ENCODE peak calls at places on chromosomes 7 and 10, in five cellular contexts. One of them, this sample, is unnamed.

GRCh38 chr7:31982962-31983361 is 87.2 kb downstream of the PDE1C start:
- DNase-seq in DMS153: no peak
- DNase-seq in AG10803: no peak
- DNase-seq in cerebellar cortex: no peak
- DNase-seq in BE2C: no peak
- DNase-seq in this sample: no peak

GRCh38 chr7:1232103-1232466 is 587 bp upstream of the UNCX start:
- DNase-seq in DMS153: no peak
- DNase-seq in AG10803: no peak
- DNase-seq in cerebellar cortex: peak
- DNase-seq in BE2C: no peak
- DNase-seq in this sample: no peak

GRCh38 chr7:70654979-70655378 is 477.0 kb upstream of the GALNT17 start:
- DNase-seq in DMS153: no peak
- DNase-seq in AG10803: no peak
- DNase-seq in cerebellar cortex: no peak
- DNase-seq in BE2C: no peak
- DNase-seq in this sample: no peak

GRCh38 chr7:84249651-84250050 is 55.1 kb upstream of the SEMA3A start:
- DNase-seq in DMS153: no peak
- DNase-seq in AG10803: no peak
- DNase-seq in cerebellar cortex: no peak
- DNase-seq in BE2C: no peak
- DNase-seq in this sample: no peak

GRCh38 chr7:76220185-76221057 is 18.7 kb downstream of the SRRM3 start:
- DNase-seq in DMS153: no peak
- DNase-seq in AG10803: peak
- DNase-seq in cerebellar cortex: no peak
- DNase-seq in BE2C: peak
- DNase-seq in this sample: no peak

GRCh38 chr7:20172736-20173334 is 44.3 kb downstream of the MACC1 start:
- DNase-seq in DMS153: peak
- DNase-seq in AG10803: peak
- DNase-seq in cerebellar cortex: peak
- DNase-seq in BE2C: peak
- DNase-seq in this sample: no peak

GRCh38 chr7:75718390-75719031 is 20.2 kb downstream of the HIP1 start:
- DNase-seq in DMS153: no peak
- DNase-seq in AG10803: no peak
- DNase-seq in cerebellar cortex: no peak
- DNase-seq in BE2C: no peak
- DNase-seq in this sample: no peak

GRCh38 chr10:4902571-4903011 is 60.6 kb upstream of the AKR1C1 start:
- DNase-seq in DMS153: no peak
- DNase-seq in AG10803: peak
- DNase-seq in cerebellar cortex: peak
- DNase-seq in BE2C: no peak
- DNase-seq in this sample: no peak

GRCh38 chr10:93034426-93034825 is 26.2 kb upstream of the CYP26C1 start:
- DNase-seq in DMS153: no peak
- DNase-seq in AG10803: peak
- DNase-seq in cerebellar cortex: no peak
- DNase-seq in BE2C: no peak
- DNase-seq in this sample: no peak

GRCh38 chr10:96448021-96448457 is 65.7 kb downstream of the TLL2 start:
- DNase-seq in DMS153: no peak
- DNase-seq in AG10803: no peak
- DNase-seq in cerebellar cortex: no peak
- DNase-seq in BE2C: no peak
- DNase-seq in this sample: no peak

GRCh38 chr7:1843271-1843861 is 173.3 kb downstream of the ELFN1 start:
- DNase-seq in DMS153: no peak
- DNase-seq in AG10803: peak
- DNase-seq in cerebellar cortex: no peak
- DNase-seq in BE2C: no peak
- DNase-seq in this sample: no peak

GRCh38 chr10:45464958-45465567 is 91.0 kb downstream of the ALOX5 start:
- DNase-seq in DMS153: peak
- DNase-seq in AG10803: peak
- DNase-seq in cerebellar cortex: peak
- DNase-seq in BE2C: peak
- DNase-seq in this sample: no peak

GRCh38 chr7:130925136-130925794 is 191.3 kb upstream of the KLF14 start:
- DNase-seq in DMS153: no peak
- DNase-seq in AG10803: no peak
- DNase-seq in cerebellar cortex: no peak
- DNase-seq in BE2C: no peak
- DNase-seq in this sample: no peak

GRCh38 chr10:29257106-29257783 is 31.6 kb upstream of the LYZL1 start:
- DNase-seq in DMS153: no peak
- DNase-seq in AG10803: peak
- DNase-seq in cerebellar cortex: no peak
- DNase-seq in BE2C: no peak
- DNase-seq in this sample: no peak

This sample was measured in NCI-H187 treated with DMSO at 0.1 percent for 48 hours.